ENCODE peak calls at places on chromosome 22, in eight cellular contexts. One of them, this sample, is unnamed.

GRCh38 chr22:44926491-44927415 is 83.1 kb downstream of the PHF21B start:
- DNase-seq in effector memory CD4-positive, alpha-beta T cell: no peak
- DNase-seq in HFF-Myc: no peak
- DNase-seq in AG08395: no peak
- DNase-seq in GM18507: no peak
- DNase-seq in HEK293T: no peak
- DNase-seq in EH: no peak
- DNase-seq in H1: no peak
- DNase-seq in this sample: no peak

GRCh38 chr22:23790819-23791736 is 4.3 kb downstream of the SMARCB1 start:
- DNase-seq in GM18507: no peak
- DNase-seq in effector memory CD4-positive, alpha-beta T cell: no peak
- DNase-seq in HFF-Myc: peak; percentile 94
- DNase-seq in H1: no peak
- DNase-seq in AG08395: peak; percentile 71
- DNase-seq in HEK293T: no peak
- DNase-seq in EH: peak; percentile 80
- DNase-seq in this sample: peak; percentile 80

GRCh38 chr22:40238425-40239344 is 61.0 kb downstream of the TNRC6B start:
- DNase-seq in H1: no peak
- DNase-seq in EH: peak; percentile 87
- DNase-seq in AG08395: peak; percentile 69
- DNase-seq in HEK293T: no peak
- DNase-seq in effector memory CD4-positive, alpha-beta T cell: no peak
- DNase-seq in HFF-Myc: peak; percentile 35
- DNase-seq in GM18507: no peak
- DNase-seq in this sample: no peak

GRCh38 chr22:40193429-40194421 is 16.0 kb downstream of the TNRC6B start:
- DNase-seq in AG08395: no peak
- DNase-seq in H1: peak; percentile 63
- DNase-seq in effector memory CD4-positive, alpha-beta T cell: no peak
- DNase-seq in HFF-Myc: no peak
- DNase-seq in EH: peak; percentile 39
- DNase-seq in HEK293T: no peak
- DNase-seq in GM18507: no peak
- DNase-seq in this sample: no peak

GRCh38 chr22:24112188-24112587 is 69.1 kb upstream of the SUSD2 start:
- DNase-seq in GM18507: no peak
- DNase-seq in EH: peak; percentile 20
- DNase-seq in HEK293T: no peak
- DNase-seq in AG08395: no peak
- DNase-seq in effector memory CD4-positive, alpha-beta T cell: no peak
- DNase-seq in HFF-Myc: no peak
- DNase-seq in H1: no peak
- DNase-seq in this sample: no peak

GRCh38 chr22:41939981-41940852 is 6.7 kb downstream of the CENPM start:
- DNase-seq in HEK293T: no peak
- DNase-seq in GM18507: no peak
- DNase-seq in HFF-Myc: no peak
- DNase-seq in effector memory CD4-positive, alpha-beta T cell: peak; percentile 96
- DNase-seq in H1: no peak
- DNase-seq in EH: no peak
- DNase-seq in AG08395: no peak
- DNase-seq in this sample: no peak

GRCh38 chr22:19494001-19494560 is 14.4 kb downstream of the CDC45 start:
- DNase-seq in AG08395: no peak
- DNase-seq in H1: no peak
- DNase-seq in EH: no peak
- DNase-seq in effector memory CD4-positive, alpha-beta T cell: no peak
- DNase-seq in HFF-Myc: no peak
- DNase-seq in HEK293T: no peak
- DNase-seq in GM18507: no peak
- DNase-seq in this sample: no peak

GRCh38 chr22:40202225-40202944 is 24.7 kb downstream of the TNRC6B start:
- DNase-seq in AG08395: no peak
- DNase-seq in GM18507: no peak
- DNase-seq in H1: no peak
- DNase-seq in EH: peak; percentile 52
- DNase-seq in HEK293T: no peak
- DNase-seq in effector memory CD4-positive, alpha-beta T cell: no peak
- DNase-seq in HFF-Myc: no peak
- DNase-seq in this sample: no peak

GRCh38 chr22:35480627-35481565 is 59.7 kb upstream of the RASD2 start:
- DNase-seq in AG08395: peak; percentile 29
- DNase-seq in H1: no peak
- DNase-seq in effector memory CD4-positive, alpha-beta T cell: no peak
- DNase-seq in GM18507: no peak
- DNase-seq in HEK293T: no peak
- DNase-seq in EH: peak; percentile 35
- DNase-seq in HFF-Myc: no peak
- DNase-seq in this sample: no peak

GRCh38 chr22:44698531-44699421 is 3.2 kb upstream of the PRR5 start:
- DNase-seq in effector memory CD4-positive, alpha-beta T cell: no peak
- DNase-seq in HFF-Myc: peak; percentile 73
- DNase-seq in EH: peak; percentile 100
- DNase-seq in GM18507: no peak
- DNase-seq in H1: peak; percentile 67
- DNase-seq in HEK293T: no peak
- DNase-seq in AG08395: peak; percentile 89
- DNase-seq in this sample: peak; percentile 97

GRCh38 chr22:30649430-30650007 is 13.9 kb downstream of the SLC35E4 start:
- DNase-seq in EH: peak; percentile 83
- DNase-seq in HEK293T: no peak
- DNase-seq in AG08395: peak; percentile 93
- DNase-seq in HFF-Myc: peak; percentile 58
- DNase-seq in H1: no peak
- DNase-seq in effector memory CD4-positive, alpha-beta T cell: peak; percentile 55
- DNase-seq in GM18507: no peak
- DNase-seq in this sample: no peak

GRCh38 chr22:35506259-35506570 is 34.4 kb upstream of the RASD2 start:
- DNase-seq in HFF-Myc: peak; percentile 27
- DNase-seq in H1: no peak
- DNase-seq in EH: no peak
- DNase-seq in AG08395: no peak
- DNase-seq in HEK293T: no peak
- DNase-seq in effector memory CD4-positive, alpha-beta T cell: no peak
- DNase-seq in GM18507: no peak
- DNase-seq in this sample: no peak

GRCh38 chr22:29309332-29310064 is 3.0 kb downstream of the GAS2L1 start:
- DNase-seq in HFF-Myc: no peak
- DNase-seq in effector memory CD4-positive, alpha-beta T cell: no peak
- DNase-seq in GM18507: no peak
- DNase-seq in HEK293T: no peak
- DNase-seq in EH: no peak
- DNase-seq in AG08395: no peak
- DNase-seq in H1: no peak
- DNase-seq in this sample: no peak

GRCh38 chr22:21907638-21908522 is 40.4 kb upstream of the MAPK1 start:
- DNase-seq in GM18507: no peak
- DNase-seq in HEK293T: no peak
- DNase-seq in EH: no peak
- DNase-seq in effector memory CD4-positive, alpha-beta T cell: no peak
- DNase-seq in H1: no peak
- DNase-seq in HFF-Myc: no peak
- DNase-seq in AG08395: no peak
- DNase-seq in this sample: no peak

GRCh38 chr22:45226681-45227186 is 14.0 kb downstream of the KIAA0930 start:
- DNase-seq in effector memory CD4-positive, alpha-beta T cell: no peak
- DNase-seq in HEK293T: no peak
- DNase-seq in H1: no peak
- DNase-seq in GM18507: no peak
- DNase-seq in EH: peak; percentile 30
- DNase-seq in HFF-Myc: no peak
- DNase-seq in AG08395: peak; percentile 66
- DNase-seq in this sample: peak; percentile 54

GRCh38 chr22:19879996-19880785 is 25.5 kb upstream of the GNB1L start:
- DNase-seq in GM18507: no peak
- DNase-seq in effector memory CD4-positive, alpha-beta T cell: no peak
- DNase-seq in HEK293T: no peak
- DNase-seq in H1: peak; percentile 51
- DNase-seq in HFF-Myc: no peak
- DNase-seq in EH: no peak
- DNase-seq in AG08395: no peak
- DNase-seq in this sample: no peak

GRCh38 chr22:27129266-27129665 is 471.9 kb downstream of the MIAT start:
- DNase-seq in H1: no peak
- DNase-seq in effector memory CD4-positive, alpha-beta T cell: no peak
- DNase-seq in HEK293T: no peak
- DNase-seq in GM18507: no peak
- DNase-seq in AG08395: peak; percentile 54
- DNase-seq in HFF-Myc: no peak
- DNase-seq in EH: peak; percentile 83
- DNase-seq in this sample: no peak

GRCh38 chr22:27755521-27756211 is 45.9 kb downstream of the MN1 start:
- DNase-seq in H1: no peak
- DNase-seq in HFF-Myc: no peak
- DNase-seq in AG08395: no peak
- DNase-seq in EH: no peak
- DNase-seq in GM18507: no peak
- DNase-seq in effector memory CD4-positive, alpha-beta T cell: no peak
- DNase-seq in HEK293T: no peak
- DNase-seq in this sample: no peak

GRCh38 chr22:22709719-22710445 is 65.5 kb downstream of the GGTLC2 start:
- DNase-seq in HEK293T: peak; percentile 61
- DNase-seq in H1: peak; percentile 87
- DNase-seq in GM18507: no peak
- DNase-seq in HFF-Myc: no peak
- DNase-seq in effector memory CD4-positive, alpha-beta T cell: no peak
- DNase-seq in EH: no peak
- DNase-seq in AG08395: no peak
- DNase-seq in this sample: no peak

GRCh38 chr22:45575607-45576272 is 73.1 kb downstream of the FBLN1 start:
- DNase-seq in HFF-Myc: no peak
- DNase-seq in HEK293T: no peak
- DNase-seq in GM18507: no peak
- DNase-seq in effector memory CD4-positive, alpha-beta T cell: no peak
- DNase-seq in AG08395: no peak
- DNase-seq in H1: no peak
- DNase-seq in EH: no peak
- DNase-seq in this sample: no peak

GRCh38 chr22:18044548-18045271 is 20.3 kb upstream of the MICAL3 start:
- DNase-seq in EH: no peak
- DNase-seq in effector memory CD4-positive, alpha-beta T cell: no peak
- DNase-seq in AG08395: no peak
- DNase-seq in GM18507: no peak
- DNase-seq in HFF-Myc: no peak
- DNase-seq in HEK293T: no peak
- DNase-seq in H1: no peak
- DNase-seq in this sample: no peak

GRCh38 chr22:20957691-20958440 is 9.2 kb upstream of the AIFM3 start:
- DNase-seq in AG08395: peak; percentile 40
- DNase-seq in GM18507: no peak
- DNase-seq in H1: peak; percentile 70
- DNase-seq in HEK293T: no peak
- DNase-seq in effector memory CD4-positive, alpha-beta T cell: no peak
- DNase-seq in HFF-Myc: no peak
- DNase-seq in EH: peak; percentile 41
- DNase-seq in this sample: no peak

GRCh38 chr22:27679722-27680488 is 121.7 kb downstream of the MN1 start:
- DNase-seq in effector memory CD4-positive, alpha-beta T cell: no peak
- DNase-seq in H1: no peak
- DNase-seq in AG08395: no peak
- DNase-seq in EH: no peak
- DNase-seq in HFF-Myc: no peak
- DNase-seq in HEK293T: no peak
- DNase-seq in GM18507: no peak
- DNase-seq in this sample: no peak

GRCh38 chr22:35212020-35212419 is 45.3 kb upstream of the HMGXB4 start:
- DNase-seq in H1: no peak
- DNase-seq in effector memory CD4-positive, alpha-beta T cell: no peak
- DNase-seq in HFF-Myc: no peak
- DNase-seq in HEK293T: no peak
- DNase-seq in EH: peak; percentile 19
- DNase-seq in AG08395: peak; percentile 28
- DNase-seq in GM18507: no peak
- DNase-seq in this sample: no peak

GRCh38 chr22:17083811-17084540 is 824 bp upstream of the IL17RA start:
- DNase-seq in GM18507: no peak
- DNase-seq in AG08395: no peak
- DNase-seq in H1: no peak
- DNase-seq in HEK293T: no peak
- DNase-seq in EH: peak; percentile 16
- DNase-seq in HFF-Myc: no peak
- DNase-seq in effector memory CD4-positive, alpha-beta T cell: no peak
- DNase-seq in this sample: no peak

GRCh38 chr22:46147061-46147460 is 3.3 kb upstream of the PPARA start:
- DNase-seq in HEK293T: no peak
- DNase-seq in H1: peak; percentile 44
- DNase-seq in EH: no peak
- DNase-seq in effector memory CD4-positive, alpha-beta T cell: no peak
- DNase-seq in AG08395: no peak
- DNase-seq in HFF-Myc: no peak
- DNase-seq in GM18507: no peak
- DNase-seq in this sample: no peak

GRCh38 chr22:36022162-36022561 is 6.5 kb downstream of the RBFOX2 start:
- DNase-seq in EH: peak; percentile 70
- DNase-seq in AG08395: peak; percentile 44
- DNase-seq in H1: no peak
- DNase-seq in GM18507: no peak
- DNase-seq in HEK293T: no peak
- DNase-seq in effector memory CD4-positive, alpha-beta T cell: no peak
- DNase-seq in HFF-Myc: no peak
- DNase-seq in this sample: no peak

GRCh38 chr22:44918166-44918924 is 91.5 kb downstream of the PHF21B start:
- DNase-seq in HFF-Myc: no peak
- DNase-seq in effector memory CD4-positive, alpha-beta T cell: no peak
- DNase-seq in HEK293T: no peak
- DNase-seq in H1: no peak
- DNase-seq in GM18507: no peak
- DNase-seq in AG08395: no peak
- DNase-seq in EH: no peak
- DNase-seq in this sample: no peak

GRCh38 chr22:22571429-22571828 is 12.4 kb upstream of the PRAME start:
- DNase-seq in HFF-Myc: no peak
- DNase-seq in AG08395: no peak
- DNase-seq in H1: no peak
- DNase-seq in effector memory CD4-positive, alpha-beta T cell: no peak
- DNase-seq in EH: no peak
- DNase-seq in HEK293T: no peak
- DNase-seq in GM18507: no peak
- DNase-seq in this sample: no peak

GRCh38 chr22:41290262-41291221 is 4.6 kb upstream of the RANGAP1 start:
- DNase-seq in H1: peak; percentile 58
- DNase-seq in effector memory CD4-positive, alpha-beta T cell: no peak
- DNase-seq in EH: peak; percentile 93
- DNase-seq in HFF-Myc: peak; percentile 78
- DNase-seq in GM18507: no peak
- DNase-seq in AG08395: peak; percentile 74
- DNase-seq in HEK293T: no peak
- DNase-seq in this sample: peak; percentile 75

GRCh38 chr22:24444251-24444650 is 16.9 kb downstream of the ADORA2A start:
- DNase-seq in HFF-Myc: no peak
- DNase-seq in AG08395: no peak
- DNase-seq in GM18507: no peak
- DNase-seq in effector memory CD4-positive, alpha-beta T cell: no peak
- DNase-seq in EH: no peak
- DNase-seq in HEK293T: no peak
- DNase-seq in H1: no peak
- DNase-seq in this sample: no peak

GRCh38 chr22:20237480-20238440 is 30.4 kb downstream of the RTN4R start:
- DNase-seq in H1: no peak
- DNase-seq in HEK293T: no peak
- DNase-seq in GM18507: no peak
- DNase-seq in effector memory CD4-positive, alpha-beta T cell: peak; percentile 40
- DNase-seq in EH: no peak
- DNase-seq in AG08395: no peak
- DNase-seq in HFF-Myc: no peak
- DNase-seq in this sample: no peak

GRCh38 chr22:38955250-38955775 is 2.1 kb upstream of the APOBEC3A start:
- DNase-seq in AG08395: no peak
- DNase-seq in effector memory CD4-positive, alpha-beta T cell: no peak
- DNase-seq in HFF-Myc: no peak
- DNase-seq in HEK293T: no peak
- DNase-seq in H1: no peak
- DNase-seq in GM18507: no peak
- DNase-seq in EH: no peak
- DNase-seq in this sample: no peak

GRCh38 chr22:46060292-46061123 is 83.5 kb upstream of the WNT7B start:
- DNase-seq in HEK293T: no peak
- DNase-seq in AG08395: no peak
- DNase-seq in EH: no peak
- DNase-seq in GM18507: no peak
- DNase-seq in effector memory CD4-positive, alpha-beta T cell: no peak
- DNase-seq in H1: no peak
- DNase-seq in HFF-Myc: no peak
- DNase-seq in this sample: peak; percentile 24

This sample was measured in GM04504.